ENCODE peak calls at places on chromosomes 5 and 9, in ten cellular contexts. S, M, L, H, N, A, V, X, O and K are unnamed samples.

GRCh38 chr5:139473565-139473964 is 2.8 kb downstream of the SMIM33 start:
- DNase-seq in A (peak; percentile 61), H (no peak), M (no peak), V (no peak), L (no peak), X (no peak), N (no peak), S (peak; percentile 32), O (no peak), K (no peak)

GRCh38 chr5:177023247-177023703 is 779 bp downstream of the ZNF346 start:
- DNase-seq in A (peak; percentile 29), V (peak; percentile 13), N (peak; percentile 41), O (no peak), M (no peak), L (no peak), S (peak; percentile 20), X (no peak), H (no peak), K (no peak)

GRCh38 chr5:74240783-74241750 is 399.5 kb downstream of the ENC1 start:
- DNase-seq in S (peak; percentile 54), N (no peak), M (peak; percentile 49), X (no peak), L (no peak), O (no peak), A (peak; percentile 100), V (peak; percentile 54), H (no peak), K (no peak)

GRCh38 chr9:134562146-134562753 is 79.4 kb upstream of the COL5A1 start:
- DNase-seq in S (no peak), L (no peak), V (no peak), M (no peak), H (no peak), O (no peak), N (no peak), A (no peak), X (peak; percentile 43), K (no peak)

GRCh38 chr9:20340161-20340861 is 282.0 kb downstream of the MLLT3 start:
- DNase-seq in S (no peak), H (no peak), M (no peak), N (no peak), X (no peak), O (no peak), V (no peak), A (no peak), L (no peak), K (no peak)

GRCh38 chr9:17216011-17216410 is 81.2 kb downstream of the CNTLN start:
- DNase-seq in O (no peak), V (no peak), M (no peak), A (peak; percentile 74), S (peak; percentile 8), H (no peak), L (no peak), X (no peak), N (no peak), K (no peak)

GRCh38 chr5:176771102-176771845 is 39.1 kb upstream of the UNC5A start:
- DNase-seq in X (no peak), S (no peak), H (no peak), M (no peak), N (no peak), O (no peak), L (no peak), A (no peak), V (no peak), K (no peak)

GRCh38 chr5:179818746-179819295 is 1.9 kb upstream of the SQSTM1 start:
- DNase-seq in H (peak; percentile 91), O (peak; percentile 82), A (peak; percentile 93), X (peak; percentile 99), S (peak; percentile 94), V (peak; percentile 99), N (peak; percentile 87), M (peak; percentile 77), L (peak; percentile 96), K (peak; percentile 93)

GRCh38 chr5:157955541-157956172 is 96.7 kb upstream of the CLINT1 start:
- DNase-seq in N (no peak), O (no peak), H (no peak), V (no peak), S (no peak), A (peak; percentile 93), M (no peak), L (no peak), X (no peak), K (no peak)

GRCh38 chr5:56479701-56480304 is 246.7 kb upstream of the ANKRD55 start:
- DNase-seq in S (no peak), N (peak; percentile 42), L (no peak), X (no peak), H (no peak), O (no peak), A (no peak), V (no peak), M (no peak), K (no peak)

GRCh38 chr5:54701179-54701578 is 183.6 kb downstream of the SNX18 start:
- DNase-seq in V (peak; percentile 43), S (peak; percentile 95), O (no peak), H (no peak), L (peak; percentile 65), A (peak; percentile 91), M (no peak), N (no peak), X (peak; percentile 68), K (no peak)

GRCh38 chr5:136087961-136088871 is 44.4 kb upstream of the SMAD5 start:
- DNase-seq in X (peak; percentile 90), S (peak; percentile 95), O (no peak), N (no peak), L (peak; percentile 81), M (no peak), A (peak; percentile 54), V (peak; percentile 84), H (no peak), K (no peak)

GRCh38 chr9:7403839-7404238 is 395.7 kb downstream of the DMAC1 start:
- DNase-seq in M (no peak), S (no peak), A (no peak), V (no peak), N (no peak), O (no peak), X (no peak), H (no peak), L (no peak), K (no peak)

GRCh38 chr9:121563881-121564460 is 64.3 kb upstream of the GGTA1 start:
- DNase-seq in M (no peak), V (no peak), O (no peak), H (no peak), A (no peak), L (no peak), X (no peak), S (no peak), N (no peak), K (no peak)

GRCh38 chr5:31731016-31731415 is 92.1 kb downstream of the PDZD2 start:
- DNase-seq in O (no peak), H (no peak), X (no peak), V (no peak), S (no peak), M (no peak), L (no peak), A (no peak), N (no peak), K (no peak)

GRCh38 chr9:77516781-77517180 is 131.3 kb downstream of the GNA14 start:
- DNase-seq in N (no peak), A (no peak), V (no peak), L (no peak), O (no peak), X (no peak), S (no peak), M (no peak), H (no peak), K (no peak)

GRCh38 chr5:91049800-91050199 is 333.3 kb downstream of the ARRDC3 start:
- DNase-seq in V (no peak), O (no peak), L (no peak), S (peak; percentile 16), A (peak; percentile 31), M (no peak), N (no peak), X (no peak), H (no peak), K (no peak)
- H3K4me3 ChIP-seq in V (no peak overlapping the region), O (no peak overlapping the region), L (no peak overlapping the region), S (no peak overlapping the region), A (no peak overlapping the region), M (no peak overlapping the region), N (no peak overlapping the region), X (no peak overlapping the region), H (no peak overlapping the region), K (no peak overlapping the region)

GRCh38 chr9:114096866-114097612 is 2.1 kb downstream of the KIF12 start:
- DNase-seq in A (no peak), O (no peak), V (no peak), L (peak; percentile 13), H (no peak), X (no peak), N (no peak), S (no peak), M (no peak), K (no peak)
- H3K4me3 ChIP-seq in A (no peak overlapping the region), O (no peak overlapping the region), V (no peak overlapping the region), L (no peak overlapping the region), H (no peak overlapping the region), X (peak overlapping the region; percentile 60), N (no peak overlapping the region), S (no peak overlapping the region), M (no peak overlapping the region), K (no peak overlapping the region)

DNA sequence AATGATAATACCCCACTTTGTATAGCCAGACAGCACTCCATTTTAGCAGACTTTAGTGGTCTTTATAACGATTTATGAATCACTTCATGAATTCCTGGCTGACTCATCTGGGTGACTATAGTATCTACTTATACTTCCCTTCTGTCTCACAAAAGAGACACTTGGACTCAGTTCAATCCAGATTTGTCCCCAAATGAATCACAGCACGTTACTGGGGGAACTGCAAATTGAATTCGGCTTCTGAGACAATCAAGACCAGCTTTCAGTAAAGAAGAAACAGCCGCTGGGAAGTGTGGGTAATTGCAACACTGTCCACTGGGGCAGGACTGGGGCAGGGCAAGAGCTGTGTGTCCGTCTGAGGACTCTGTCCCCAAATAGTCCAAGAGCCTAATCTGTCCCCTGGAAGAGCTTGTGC is 337.3 kb upstream of the RFX3 start:
- DNase-seq in A (peak; percentile 76), V (no peak), L (peak; percentile 22), M (no peak), O (no peak), X (no peak), H (no peak), N (no peak), S (peak; percentile 77), K (no peak)
- H3K4me3 ChIP-seq in A (no peak overlapping the region), V (no peak overlapping the region), L (no peak overlapping the region), M (no peak overlapping the region), O (no peak overlapping the region), X (no peak overlapping the region), H (no peak overlapping the region), N (no peak overlapping the region), S (no peak overlapping the region), K (no peak overlapping the region)

GRCh38 chr9:130660683-130661460 is 3.5 kb upstream of the PRDM12 start:
- DNase-seq in M (peak; percentile 33), O (no peak), L (no peak), H (no peak), X (no peak), N (no peak), V (no peak), A (no peak), S (no peak), K (no peak)
- H3K4me3 ChIP-seq in M (peak overlapping the region; percentile 35), O (peak overlapping the region; percentile 47), L (no peak overlapping the region), H (peak overlapping the region; percentile 4), X (no peak overlapping the region), N (no peak overlapping the region), V (peak overlapping the region; percentile 7), A (peak overlapping the region; percentile 27), S (no peak overlapping the region), K (peak overlapping the region; percentile 25)